ENCODE peak calls at places on chromosomes 5 and 9, in four cellular contexts. One of them, this sample, is unnamed. For H3K9me3 and H3F3A, the result is how much of the 10 kb centered on the place peaks cover.

GRCh38 chr9:137255448-137256114 is 454 bp downstream of the NELFB start:
- DNase-seq in PC-3: peak
- DNase-seq in neural progenitor cell: no peak
- DNase-seq in GM23248: peak
- DNase-seq in this sample: no peak

GRCh38 chr5:106822851-106823250 is 847.9 kb downstream of the EFNA5 start:
- DNase-seq in PC-3: no peak
- DNase-seq in neural progenitor cell: no peak
- DNase-seq in GM23248: no peak
- DNase-seq in this sample: no peak

GRCh38 chr9:13485068-13485596 is 205.6 kb upstream of the MPDZ start:
- DNase-seq in PC-3: peak
- DNase-seq in neural progenitor cell: no peak
- DNase-seq in GM23248: peak
- DNase-seq in this sample: no peak

GRCh38 chr5:138370537-138370936 is 18.1 kb downstream of the KDM3B start:
- DNase-seq in PC-3: no peak
- DNase-seq in neural progenitor cell: no peak
- DNase-seq in GM23248: peak
- DNase-seq in this sample: no peak

GRCh38 chr9:121424024-121424432 is 54.0 kb upstream of the STOM start:
- DNase-seq in PC-3: no peak
- DNase-seq in neural progenitor cell: no peak
- DNase-seq in GM23248: no peak
- DNase-seq in this sample: no peak

GRCh38 chr9:123246534-123246933 is 21.9 kb downstream of the STRBP start:
- DNase-seq in PC-3: peak
- DNase-seq in neural progenitor cell: no peak
- DNase-seq in GM23248: no peak
- DNase-seq in this sample: no peak

GRCh38 chr9:122946486-122947003 is 5.7 kb downstream of the RABGAP1 start:
- DNase-seq in PC-3: no peak
- DNase-seq in neural progenitor cell: no peak
- DNase-seq in GM23248: no peak
- DNase-seq in this sample: no peak

GRCh38 chr5:133962801-133963476 is 5.5 kb downstream of the C5orf15 start:
- DNase-seq in PC-3: no peak
- DNase-seq in neural progenitor cell: no peak
- DNase-seq in GM23248: peak
- DNase-seq in this sample: no peak

GRCh38 chr9:33458444-33458843 is 11.1 kb upstream of the AQP3 start:
- DNase-seq in PC-3: peak
- DNase-seq in neural progenitor cell: no peak
- DNase-seq in GM23248: no peak
- DNase-seq in this sample: peak

GRCh38 chr9:89114741-89115140 is 63.9 kb downstream of the SHC3 start:
- DNase-seq in PC-3: no peak
- DNase-seq in neural progenitor cell: no peak
- DNase-seq in GM23248: no peak
- DNase-seq in this sample: no peak

GRCh38 chr5:81525690-81526089 is 131.8 kb upstream of the ACOT12 start:
- DNase-seq in PC-3: peak
- DNase-seq in neural progenitor cell: no peak
- DNase-seq in GM23248: peak
- DNase-seq in this sample: no peak

GRCh38 chr5:67577424-67577823 is 380.8 kb upstream of the CD180 start:
- DNase-seq in PC-3: peak
- DNase-seq in neural progenitor cell: no peak
- DNase-seq in GM23248: peak
- DNase-seq in this sample: no peak

GRCh38 chr5:59661939-59662615 is 231.4 kb downstream of the PDE4D start:
- DNase-seq in PC-3: no peak
- DNase-seq in neural progenitor cell: no peak
- DNase-seq in GM23248: no peak
- DNase-seq in this sample: no peak

GRCh38 chr5:149317281-149318048 is 27.8 kb upstream of the GRPEL2 start:
- DNase-seq in PC-3: peak
- DNase-seq in neural progenitor cell: peak
- DNase-seq in GM23248: peak
- DNase-seq in this sample: peak

GRCh38 chr9:96232539-96233241 is 69.3 kb downstream of the HSD17B3 start:
- DNase-seq in PC-3: peak
- DNase-seq in neural progenitor cell: peak
- DNase-seq in GM23248: peak
- DNase-seq in this sample: peak

GRCh38 chr5:22649076-22649475 is 204.1 kb downstream of the CDH12 start:
- DNase-seq in PC-3: peak
- DNase-seq in neural progenitor cell: no peak
- DNase-seq in GM23248: no peak
- DNase-seq in this sample: peak

GRCh38 chr5:117488976-117489500 is 914.4 kb upstream of the SEMA6A start:
- DNase-seq in PC-3: no peak
- DNase-seq in neural progenitor cell: no peak
- DNase-seq in GM23248: no peak
- DNase-seq in this sample: no peak

GRCh38 chr9:14652729-14653377 is 40.4 kb downstream of the ZDHHC21 start:
- DNase-seq in PC-3: peak
- DNase-seq in neural progenitor cell: peak
- DNase-seq in GM23248: peak
- DNase-seq in this sample: no peak

GRCh38 chr9:135978650-135979461 is 17.7 kb upstream of the UBAC1 start:
- DNase-seq in PC-3: no peak
- DNase-seq in neural progenitor cell: no peak
- DNase-seq in GM23248: no peak
- DNase-seq in this sample: no peak

GRCh38 chr9:14281136-14281795 is 32.7 kb downstream of the NFIB start:
- DNase-seq in PC-3: no peak
- DNase-seq in neural progenitor cell: no peak
- DNase-seq in GM23248: no peak
- DNase-seq in this sample: no peak

GRCh38 chr5:173688708-173689107 is 72.3 kb upstream of the BOD1 start:
- DNase-seq in PC-3: no peak
- DNase-seq in neural progenitor cell: no peak
- DNase-seq in GM23248: no peak
- DNase-seq in this sample: no peak

GRCh38 chr9:131679261-131680020 is 60.4 kb downstream of the RAPGEF1 start:
- DNase-seq in PC-3: no peak
- DNase-seq in neural progenitor cell: no peak
- DNase-seq in GM23248: peak
- DNase-seq in this sample: no peak

GRCh38 chr5:3201941-3202340 is 393.7 kb upstream of the IRX1 start:
- DNase-seq in PC-3: no peak
- DNase-seq in neural progenitor cell: no peak
- DNase-seq in GM23248: no peak
- DNase-seq in this sample: no peak
- H3K9me3 ChIP-seq in PC-3: under half
- H3K9me3 ChIP-seq in neural progenitor cell: under half
- H3K9me3 ChIP-seq in GM23248: under half
- H3K9me3 ChIP-seq in this sample: under half

GRCh38 chr9:127776195-127776918 is 2.1 kb downstream of the SH2D3C start:
- DNase-seq in PC-3: no peak
- DNase-seq in neural progenitor cell: peak
- DNase-seq in GM23248: no peak
- DNase-seq in this sample: no peak
- H2AFZ ChIP-seq in PC-3: no peak
- H2AFZ ChIP-seq in neural progenitor cell: peak
- H2AFZ ChIP-seq in GM23248: no peak
- H2AFZ ChIP-seq in this sample: no peak

GRCh38 chr5:150448960-150449490 is 514 bp downstream of the RPS14 start:
- DNase-seq in PC-3: no peak
- DNase-seq in neural progenitor cell: peak
- DNase-seq in GM23248: peak
- DNase-seq in this sample: no peak
- H3F3A ChIP-seq in PC-3: under half
- H3F3A ChIP-seq in neural progenitor cell: half or more
- H3F3A ChIP-seq in GM23248: half or more
- H3F3A ChIP-seq in this sample: half or more

GRCh38 chr5:178768371-178769260 is 38.2 kb upstream of the ZNF354A start:
- DNase-seq in PC-3: no peak
- DNase-seq in neural progenitor cell: no peak
- DNase-seq in GM23248: no peak
- DNase-seq in this sample: no peak

GRCh38 chr5:178772351-178772750 is 41.9 kb upstream of the ZNF354A start:
- DNase-seq in PC-3: no peak
- DNase-seq in neural progenitor cell: no peak
- DNase-seq in GM23248: no peak
- DNase-seq in this sample: no peak

GRCh38 chr5:178766936-178767912 is 36.8 kb upstream of the ZNF354A start:
- DNase-seq in PC-3: no peak
- DNase-seq in neural progenitor cell: peak
- DNase-seq in GM23248: no peak
- DNase-seq in this sample: no peak

GRCh38 chr5:178769617-178770290 is 39.3 kb upstream of the ZNF354A start:
- DNase-seq in PC-3: no peak
- DNase-seq in neural progenitor cell: no peak
- DNase-seq in GM23248: no peak
- DNase-seq in this sample: no peak

GRCh38 chr5:178770621-178771020 is 40.2 kb upstream of the ZNF354A start:
- DNase-seq in PC-3: no peak
- DNase-seq in neural progenitor cell: no peak
- DNase-seq in GM23248: no peak
- DNase-seq in this sample: no peak
- H3K9me3 ChIP-seq in PC-3: under half
- H3K9me3 ChIP-seq in neural progenitor cell: under half
- H3K9me3 ChIP-seq in GM23248: under half
- H3K9me3 ChIP-seq in this sample: under half